ENCODE peak calls at places on chromosome 17, in nine cellular contexts. N, V, S, I, C, J, Z, W and X are unnamed samples.

GRCh38 chr17:79315282-79316106 is 240.9 kb downstream of the ENGASE start:
- DNase-seq in N (no peak), V (no peak), S (no peak), I (no peak), C (no peak), J (no peak), Z (no peak), W (no peak), X (no peak)

GRCh38 chr17:45923511-45924268 is 29.3 kb downstream of the MAPT start:
- DNase-seq in N (peak; percentile 65), V (no peak), S (peak; percentile 38), I (no peak), C (no peak), J (peak; percentile 11), Z (no peak), W (peak; percentile 46), X (no peak)

GRCh38 chr17:76824103-76824502 is 44.1 kb upstream of the MGAT5B start:
- DNase-seq in N (no peak), V (no peak), S (no peak), I (no peak), C (no peak), J (no peak), Z (no peak), W (no peak), X (no peak)

GRCh38 chr17:65657251-65657828 is 95.9 kb upstream of the AXIN2 start:
- DNase-seq in N (no peak), V (no peak), S (no peak), I (no peak), C (no peak), J (no peak), Z (no peak), W (no peak), X (no peak)

GRCh38 chr17:38729886-38730525 is at the start of gene CISD3:
- DNase-seq in N (peak; percentile 79), V (peak; percentile 93), S (peak; percentile 72), I (peak; percentile 86), C (peak; percentile 75), J (peak; percentile 88), Z (peak; percentile 73), W (peak; percentile 74), X (peak; percentile 37)

GRCh38 chr17:9811086-9811485 is 10.8 kb downstream of the GSG1L2 start:
- DNase-seq in N (no peak), V (no peak), S (no peak), I (no peak), C (no peak), J (no peak), Z (no peak), W (no peak), X (no peak)

GRCh38 chr17:9959377-9959981 is 54.4 kb upstream of the RCVRN start:
- DNase-seq in N (no peak), V (peak; percentile 16), S (peak; percentile 18), I (peak; percentile 88), C (peak; percentile 57), J (peak; percentile 24), Z (peak; percentile 14), W (peak; percentile 20), X (no peak)

GRCh38 chr17:28549274-28550132 is 2.9 kb downstream of the UNC119 start:
- DNase-seq in N (no peak), V (no peak), S (no peak), I (no peak), C (no peak), J (no peak), Z (peak; percentile 62), W (no peak), X (no peak)

GRCh38 chr17:82615084-82616020 is 32.9 kb downstream of the WDR45B start:
- DNase-seq in N (no peak), V (no peak), S (no peak), I (peak; percentile 73), C (no peak), J (no peak), Z (no peak), W (no peak), X (no peak)

GRCh38 chr17:82613283-82614094 is 34.8 kb downstream of the WDR45B start:
- DNase-seq in N (no peak), V (no peak), S (no peak), I (peak; percentile 77), C (no peak), J (no peak), Z (no peak), W (no peak), X (no peak)

GRCh38 chr17:82616021-82616703 is 32.1 kb downstream of the WDR45B start:
- DNase-seq in N (no peak), V (no peak), S (no peak), I (no peak), C (no peak), J (no peak), Z (no peak), W (no peak), X (no peak)

GRCh38 chr17:82611140-82612058 is 36.8 kb downstream of the WDR45B start:
- DNase-seq in N (no peak), V (no peak), S (peak; percentile 46), I (no peak), C (no peak), J (no peak), Z (no peak), W (peak; percentile 53), X (no peak)

DNA sequence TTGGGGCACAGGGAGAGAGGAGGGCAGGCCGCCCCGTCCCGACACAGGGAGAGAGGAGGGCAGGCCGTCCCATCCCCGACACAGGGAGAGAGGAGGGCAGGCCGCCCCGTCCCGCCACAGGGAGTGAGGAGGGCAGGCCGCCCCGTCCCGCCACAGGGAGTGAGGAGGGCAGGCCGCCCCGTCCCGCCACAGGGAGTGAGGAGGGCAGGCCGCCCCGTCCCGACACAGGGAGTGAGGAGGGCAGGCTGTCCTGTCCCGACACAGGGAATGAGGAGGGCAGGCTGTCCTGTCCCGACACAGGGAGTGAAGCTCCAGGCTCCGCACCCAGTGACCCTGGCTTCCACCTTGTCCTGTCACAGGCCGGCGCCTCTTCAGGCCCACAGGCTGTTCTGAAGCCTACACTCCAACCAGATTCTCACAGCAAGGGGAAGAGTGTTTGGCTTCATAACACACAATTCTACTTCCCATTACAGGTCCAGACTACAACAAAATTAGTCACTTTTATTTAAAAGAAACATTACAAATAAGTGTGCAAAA is 34.1 kb downstream of the WDR45B start:
- DNase-seq in N (no peak), V (no peak), S (no peak), I (no peak), C (no peak), J (no peak), Z (no peak), W (no peak), X (no peak)
- TF ChIP-seq CTCF in N (no peak), V (no peak), S (no peak), I (no peak), C (no peak), J (no peak), Z (no peak), W (no peak), X (no peak)

DNA sequence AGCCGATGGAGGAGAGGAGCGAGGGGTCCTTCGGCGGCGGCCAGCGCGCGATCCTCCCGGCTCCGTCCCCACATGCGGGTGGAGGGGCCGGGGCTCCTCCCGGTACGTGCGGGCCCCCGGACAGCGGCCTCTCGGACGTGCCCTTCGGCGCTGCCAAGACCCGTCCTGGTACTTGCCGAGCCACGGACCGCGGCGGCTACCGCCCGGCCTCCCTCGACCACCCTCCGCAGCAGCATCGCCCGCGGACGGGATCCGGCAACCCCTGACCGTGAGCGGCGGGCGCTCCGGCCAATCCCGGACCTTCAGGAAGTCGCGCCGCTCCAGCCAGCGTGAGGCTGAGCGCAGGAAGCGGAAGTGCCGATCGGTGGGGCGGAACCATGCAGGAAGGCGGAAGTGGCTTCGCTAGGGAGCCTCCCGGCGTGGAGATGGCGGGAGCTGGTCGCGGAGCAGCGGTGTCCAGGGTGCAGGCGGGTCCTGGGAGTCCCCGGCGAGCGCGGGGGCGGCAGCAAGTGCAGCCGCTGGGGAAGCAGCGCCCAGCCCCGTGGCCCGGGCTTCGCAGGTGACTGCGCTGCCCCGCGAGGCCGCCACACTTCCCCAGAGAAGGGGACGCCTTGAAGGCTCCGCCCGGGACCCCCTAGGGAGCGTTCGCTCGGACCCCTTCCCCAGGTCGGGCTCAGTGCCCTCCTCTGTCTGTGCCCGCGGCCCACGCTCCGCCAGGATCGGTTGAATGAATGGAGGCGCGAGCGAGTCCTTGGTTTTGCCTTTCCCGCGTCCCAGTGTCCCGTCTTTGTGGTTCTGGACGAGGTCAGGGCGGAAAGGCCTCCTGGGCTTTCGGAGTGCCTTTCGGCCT is at the start of the genes CCDC137 and OXLD1:
- DNase-seq in N (peak; percentile 93), V (peak; percentile 97), S (peak; percentile 95), I (peak; percentile 99), C (peak; percentile 90), J (peak; percentile 97), Z (peak; percentile 97), W (peak; percentile 96), X (peak; percentile 91)
- TF ChIP-seq CTCF in N (no peak), V (no peak), S (no peak), I (no peak), C (no peak), J (no peak), Z (no peak), W (no peak), X (no peak)

GRCh38 chr17:16217002-16217635 is at the start of gene PIGL:
- DNase-seq in N (peak; percentile 86), V (peak; percentile 91), S (peak; percentile 98), I (peak; percentile 95), C (peak; percentile 69), J (peak; percentile 91), Z (peak; percentile 89), W (peak; percentile 98), X (peak; percentile 90)

GRCh38 chr17:16215002-16215272 is 397 bp downstream of the NCOR1 start:
- DNase-seq in N (peak; percentile 38), V (peak; percentile 54), S (peak; percentile 25), I (peak; percentile 61), C (peak; percentile 54), J (peak; percentile 57), Z (peak; percentile 14), W (peak; percentile 38), X (no peak)

GRCh38 chr17:16214190-16215001 is 938 bp downstream of the NCOR1 start:
- DNase-seq in N (no peak), V (no peak), S (peak; percentile 22), I (no peak), C (no peak), J (no peak), Z (no peak), W (peak; percentile 16), X (no peak)

GRCh38 chr17:16215965-16216316 is 607 bp upstream of the NCOR1 start:
- DNase-seq in N (peak; percentile 58), V (peak; percentile 63), S (no peak), I (peak; percentile 81), C (no peak), J (no peak), Z (peak; percentile 70), W (no peak), X (no peak)

GRCh38 chr17:16215273-16215964 is at the start of gene NCOR1:
- DNase-seq in N (peak; percentile 90), V (peak; percentile 94), S (peak; percentile 90), I (peak; percentile 96), C (peak; percentile 85), J (peak; percentile 93), Z (peak; percentile 84), W (peak; percentile 93), X (peak; percentile 77)
- TF ChIP-seq CTCF in N (peak; percentile 49), V (no peak), S (peak; percentile 23), I (peak; percentile 36), C (peak; percentile 41), J (peak; percentile 42), Z (no peak), W (peak; percentile 40), X (peak; percentile 42)

DNA sequence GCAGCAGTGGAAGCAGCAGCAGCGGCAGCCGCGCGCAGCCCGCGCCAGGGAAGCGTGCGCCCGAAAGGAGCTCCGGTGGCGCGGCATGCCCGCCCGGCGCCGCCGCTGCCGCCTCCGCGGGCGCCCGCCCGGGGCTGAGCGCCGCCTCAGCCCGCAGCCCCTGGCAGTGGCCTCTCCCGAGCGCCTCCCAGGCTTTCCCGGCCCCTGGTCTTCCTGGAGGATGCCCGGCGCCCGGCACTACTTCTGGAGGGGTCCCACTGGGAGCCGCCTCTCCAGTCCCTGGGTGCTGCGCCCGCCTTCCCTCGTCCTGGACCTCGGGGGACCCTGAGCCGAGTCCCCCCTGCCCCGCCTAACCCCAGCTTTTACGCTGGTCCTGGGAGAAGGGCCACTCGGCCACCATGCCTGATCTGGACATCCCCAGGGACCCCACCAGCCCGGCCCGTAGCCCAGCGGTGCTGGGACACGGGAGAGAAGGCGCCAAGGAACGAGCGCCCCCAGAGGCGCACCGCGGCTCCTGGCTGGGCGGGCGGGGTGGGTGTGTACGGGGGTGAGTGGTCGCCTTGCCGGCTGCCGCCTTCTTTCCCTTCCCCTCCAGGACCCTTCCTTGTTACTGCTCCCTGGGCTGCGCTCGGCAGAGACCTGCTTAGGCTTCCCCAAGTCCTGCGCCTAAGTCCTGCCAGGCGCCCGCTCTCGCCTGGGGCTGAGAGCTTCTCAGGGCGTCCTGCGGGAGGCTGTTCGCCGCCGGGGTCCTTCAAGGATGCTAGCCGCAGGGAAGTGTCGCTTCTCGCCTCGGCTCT is 713 bp downstream of the ASIC2 start:
- DNase-seq in N (no peak), V (peak; percentile 26), S (peak; percentile 2), I (peak; percentile 77), C (peak; percentile 37), J (no peak), Z (no peak), W (peak; percentile 27), X (no peak)
- TF ChIP-seq CTCF in N (peak; percentile 5), V (no peak), S (peak; percentile 2), I (peak; percentile 74), C (peak; percentile 65), J (peak; percentile 44), Z (no peak), W (peak; percentile 7), X (peak; percentile 25)